ENCODE peak calls at places on chromosomes 13 and 19, in ten cellular contexts. X is GM04503; N is A172; L is HAP-1; T is ELF-1; I is GM19239; Y is stimulated activated CD8-positive, alpha-beta memory T cell treated with anti-CD3 and anti-CD28 coated beads, Interleukin-2, amount 100 ng/mL, for 48 hours; C is fibroblast of villous mesenchyme; S is renal cortical epithelial cell; B is AG04450. A is an unnamed sample.

GRCh38 chr13:33312150-33312908 is 26.8 kb upstream of the STARD13 start:
- DNase-seq in S (peak), I (no peak), C (peak), X (no peak), Y (no peak), T (no peak), N (no peak), L (no peak), B (no peak), A (no peak)

GRCh38 chr13:92896842-92897241 is 329.8 kb upstream of the GPC6 start:
- DNase-seq in N (peak), B (no peak), Y (no peak), C (peak), L (peak), I (no peak), S (peak), X (no peak), T (peak), A (no peak)

GRCh38 chr19:45294291-45295029 is 28.2 kb downstream of the CKM start:
- DNase-seq in Y (no peak), T (no peak), B (no peak), X (no peak), N (no peak), C (no peak), S (no peak), L (no peak), I (no peak), A (no peak)

GRCh38 chr13:67620665-67621064 is 390.5 kb upstream of the PCDH9 start:
- DNase-seq in I (no peak), B (peak), N (no peak), S (peak), Y (no peak), X (no peak), T (no peak), L (no peak), C (no peak), A (no peak)

GRCh38 chr13:99572921-99573320 is 71.6 kb downstream of the TM9SF2 start:
- DNase-seq in C (peak), N (no peak), I (no peak), S (peak), X (no peak), B (no peak), T (no peak), Y (no peak), L (no peak), A (no peak)

GRCh38 chr13:41054212-41054877 is 7.0 kb upstream of the WBP4 start:
- DNase-seq in X (no peak), N (peak), B (no peak), I (no peak), L (peak), Y (no peak), S (peak), C (peak), T (peak), A (no peak)

GRCh38 chr19:7348587-7349230 is at the start of gene ARHGEF18:
- DNase-seq in N (no peak), Y (no peak), L (no peak), X (no peak), B (no peak), T (no peak), S (no peak), I (no peak), C (no peak), A (no peak)

GRCh38 chr19:1027953-1028902 is 1.8 kb downstream of the CNN2 start:
- DNase-seq in L (peak), C (peak), Y (no peak), I (no peak), S (peak), B (peak), T (peak), N (peak), X (peak), A (no peak)

GRCh38 chr19:13155472-13156284 is 5.5 kb downstream of the IER2 start:
- DNase-seq in Y (peak), S (peak), T (peak), X (no peak), L (peak), I (no peak), C (peak), B (no peak), N (peak), A (peak)

GRCh38 chr19:887599-887998 is 5.4 kb downstream of the MED16 start:
- DNase-seq in C (no peak), X (no peak), I (no peak), N (no peak), T (no peak), Y (no peak), B (no peak), S (no peak), L (no peak), A (no peak)

GRCh38 chr13:75762066-75762937 is 126.2 kb downstream of the LMO7 start:
- DNase-seq in S (peak), C (peak), B (no peak), Y (no peak), X (no peak), I (peak), N (no peak), L (no peak), T (no peak), A (no peak)

GRCh38 chr19:29515233-29515619 is 10.6 kb upstream of the VSTM2B start:
- DNase-seq in Y (no peak), L (no peak), T (no peak), N (no peak), X (no peak), B (no peak), S (no peak), C (no peak), I (no peak), A (no peak)

GRCh38 chr19:35341006-35341405 is 6.7 kb upstream of the FFAR1 start:
- DNase-seq in Y (no peak), X (no peak), S (no peak), T (no peak), C (no peak), L (no peak), B (no peak), N (no peak), I (no peak), A (no peak)

GRCh38 chr13:43133792-43134191 is 110.4 kb downstream of the DNAJC15 start:
- DNase-seq in N (no peak), I (no peak), T (no peak), L (no peak), S (no peak), X (no peak), B (no peak), Y (no peak), C (no peak), A (no peak)

GRCh38 chr19:17718988-17719711 is at the start of gene MAP1S:
- DNase-seq in S (no peak), T (peak), B (no peak), N (peak), C (peak), L (peak), I (peak), Y (peak), X (no peak), A (peak)

GRCh38 chr19:51530616-51531015 is 854 bp downstream of the SIGLEC6 start:
- DNase-seq in Y (no peak), N (no peak), B (no peak), I (no peak), C (no peak), S (no peak), T (no peak), L (no peak), X (no peak), A (no peak)

GRCh38 chr13:22665531-22665930 is 515.2 kb upstream of the SGCG start:
- DNase-seq in C (no peak), T (no peak), Y (no peak), I (no peak), N (no peak), L (no peak), S (no peak), B (no peak), X (no peak), A (no peak)

GRCh38 chr13:52084971-52085370 is 43.9 kb downstream of the NEK5 start:
- DNase-seq in S (no peak), I (no peak), X (no peak), B (no peak), Y (no peak), C (no peak), L (no peak), N (no peak), T (no peak), A (no peak)

GRCh38 chr19:2726904-2727639 is 5.9 kb upstream of the DIRAS1 start:
- DNase-seq in T (peak), S (no peak), N (no peak), X (no peak), B (no peak), I (no peak), Y (no peak), C (no peak), L (no peak), A (no peak)

GRCh38 chr13:94345374-94346195 is 133.9 kb downstream of the DCT start:
- DNase-seq in C (no peak), X (no peak), L (no peak), T (no peak), I (no peak), B (no peak), S (peak), N (peak), Y (no peak), A (no peak)

GRCh38 chr13:51453959-51454703 is 1.3 kb upstream of the INTS6 start:
- DNase-seq in N (peak), L (peak), I (peak), X (no peak), S (peak), T (no peak), B (no peak), C (peak), Y (peak), A (no peak)